ENCODE peak calls at places on chromosomes 2 and 18, in six cellular contexts. One of them, this sample, is unnamed.

GRCh38 chr18:6401687-6402086 is 13.0 kb downstream of the L3MBTL4 start:
- DNase-seq in heart right ventricle: no peak
- DNase-seq in astrocyte of the spinal cord: no peak
- DNase-seq in GM12865: no peak
- DNase-seq in AG10803: no peak
- DNase-seq in mucosa of descending colon: no peak
- DNase-seq in this sample: no peak

GRCh38 chr18:69961718-69962117 is 14.0 kb upstream of the CD226 start:
- DNase-seq in heart right ventricle: no peak
- DNase-seq in astrocyte of the spinal cord: no peak
- DNase-seq in GM12865: no peak
- DNase-seq in AG10803: no peak
- DNase-seq in mucosa of descending colon: no peak
- DNase-seq in this sample: no peak

GRCh38 chr2:231395188-231396057 is at the start of gene B3GNT7:
- DNase-seq in heart right ventricle: no peak
- DNase-seq in astrocyte of the spinal cord: no peak
- DNase-seq in GM12865: peak; percentile 48
- DNase-seq in AG10803: no peak
- DNase-seq in mucosa of descending colon: peak; percentile 83
- DNase-seq in this sample: no peak

GRCh38 chr2:104790100-104790811 is 63.7 kb upstream of the POU3F3 start:
- DNase-seq in heart right ventricle: no peak
- DNase-seq in astrocyte of the spinal cord: peak; percentile 43
- DNase-seq in GM12865: no peak
- DNase-seq in AG10803: peak; percentile 13
- DNase-seq in mucosa of descending colon: no peak
- DNase-seq in this sample: no peak

GRCh38 chr2:129176375-129176774 is 803.1 kb upstream of the RAB6C start:
- DNase-seq in heart right ventricle: no peak
- DNase-seq in astrocyte of the spinal cord: no peak
- DNase-seq in GM12865: no peak
- DNase-seq in AG10803: no peak
- DNase-seq in mucosa of descending colon: no peak
- DNase-seq in this sample: no peak

GRCh38 chr18:6601241-6601640 is 128.3 kb upstream of the ARHGAP28 start:
- DNase-seq in heart right ventricle: no peak
- DNase-seq in astrocyte of the spinal cord: no peak
- DNase-seq in GM12865: no peak
- DNase-seq in AG10803: no peak
- DNase-seq in mucosa of descending colon: no peak
- DNase-seq in this sample: no peak

GRCh38 chr18:39667905-39668304 is 2102.3 kb upstream of the CELF4 start:
- DNase-seq in heart right ventricle: no peak
- DNase-seq in astrocyte of the spinal cord: peak; percentile 22
- DNase-seq in GM12865: no peak
- DNase-seq in AG10803: peak; percentile 5
- DNase-seq in mucosa of descending colon: no peak
- DNase-seq in this sample: no peak

GRCh38 chr2:6626406-6627012 is 239.2 kb downstream of the CMPK2 start:
- DNase-seq in heart right ventricle: no peak
- DNase-seq in astrocyte of the spinal cord: peak; percentile 3
- DNase-seq in GM12865: no peak
- DNase-seq in AG10803: no peak
- DNase-seq in mucosa of descending colon: no peak
- DNase-seq in this sample: no peak

GRCh38 chr2:205511221-205511620 is 171.1 kb upstream of the NRP2 start:
- DNase-seq in heart right ventricle: no peak
- DNase-seq in astrocyte of the spinal cord: peak; percentile 74
- DNase-seq in GM12865: no peak
- DNase-seq in AG10803: peak; percentile 61
- DNase-seq in mucosa of descending colon: no peak
- DNase-seq in this sample: peak; percentile 70

GRCh38 chr2:50344509-50345106 is 687.3 kb downstream of the NRXN1 start:
- DNase-seq in heart right ventricle: no peak
- DNase-seq in astrocyte of the spinal cord: no peak
- DNase-seq in GM12865: peak; percentile 2
- DNase-seq in AG10803: no peak
- DNase-seq in mucosa of descending colon: no peak
- DNase-seq in this sample: no peak

GRCh38 chr2:225920621-225921020 is 521.1 kb downstream of the NYAP2 start:
- DNase-seq in heart right ventricle: no peak
- DNase-seq in astrocyte of the spinal cord: peak; percentile 71
- DNase-seq in GM12865: no peak
- DNase-seq in AG10803: peak; percentile 4
- DNase-seq in mucosa of descending colon: no peak
- DNase-seq in this sample: no peak

GRCh38 chr18:68822926-68823325 is 25.0 kb downstream of the CCDC102B start:
- DNase-seq in heart right ventricle: no peak
- DNase-seq in astrocyte of the spinal cord: no peak
- DNase-seq in GM12865: no peak
- DNase-seq in AG10803: no peak
- DNase-seq in mucosa of descending colon: no peak
- DNase-seq in this sample: no peak
- TF ChIP-seq CTCF in heart right ventricle: no peak
- TF ChIP-seq CTCF in astrocyte of the spinal cord: no peak
- TF ChIP-seq CTCF in GM12865: no peak
- TF ChIP-seq CTCF in AG10803: no peak
- TF ChIP-seq CTCF in mucosa of descending colon: no peak
- TF ChIP-seq CTCF in this sample: no peak

GRCh38 chr2:237129625-237130263 is 44.1 kb downstream of the COPS8 start:
- DNase-seq in heart right ventricle: no peak
- DNase-seq in astrocyte of the spinal cord: no peak
- DNase-seq in GM12865: no peak
- DNase-seq in AG10803: no peak
- DNase-seq in mucosa of descending colon: no peak
- DNase-seq in this sample: no peak
- H3K4me3 ChIP-seq in heart right ventricle: no peak overlapping the region
- H3K4me3 ChIP-seq in astrocyte of the spinal cord: no peak overlapping the region
- H3K4me3 ChIP-seq in GM12865: no peak overlapping the region
- H3K4me3 ChIP-seq in AG10803: no peak overlapping the region
- H3K4me3 ChIP-seq in mucosa of descending colon: no peak overlapping the region
- H3K4me3 ChIP-seq in this sample: no peak overlapping the region

GRCh38 chr2:156574112-156574511 is 137.9 kb downstream of the GPD2 start:
- DNase-seq in heart right ventricle: no peak
- DNase-seq in astrocyte of the spinal cord: no peak
- DNase-seq in GM12865: no peak
- DNase-seq in AG10803: no peak
- DNase-seq in mucosa of descending colon: no peak
- DNase-seq in this sample: no peak
- TF ChIP-seq CTCF in heart right ventricle: no peak
- TF ChIP-seq CTCF in astrocyte of the spinal cord: no peak
- TF ChIP-seq CTCF in GM12865: no peak
- TF ChIP-seq CTCF in AG10803: no peak
- TF ChIP-seq CTCF in mucosa of descending colon: no peak
- TF ChIP-seq CTCF in this sample: no peak

DNA sequence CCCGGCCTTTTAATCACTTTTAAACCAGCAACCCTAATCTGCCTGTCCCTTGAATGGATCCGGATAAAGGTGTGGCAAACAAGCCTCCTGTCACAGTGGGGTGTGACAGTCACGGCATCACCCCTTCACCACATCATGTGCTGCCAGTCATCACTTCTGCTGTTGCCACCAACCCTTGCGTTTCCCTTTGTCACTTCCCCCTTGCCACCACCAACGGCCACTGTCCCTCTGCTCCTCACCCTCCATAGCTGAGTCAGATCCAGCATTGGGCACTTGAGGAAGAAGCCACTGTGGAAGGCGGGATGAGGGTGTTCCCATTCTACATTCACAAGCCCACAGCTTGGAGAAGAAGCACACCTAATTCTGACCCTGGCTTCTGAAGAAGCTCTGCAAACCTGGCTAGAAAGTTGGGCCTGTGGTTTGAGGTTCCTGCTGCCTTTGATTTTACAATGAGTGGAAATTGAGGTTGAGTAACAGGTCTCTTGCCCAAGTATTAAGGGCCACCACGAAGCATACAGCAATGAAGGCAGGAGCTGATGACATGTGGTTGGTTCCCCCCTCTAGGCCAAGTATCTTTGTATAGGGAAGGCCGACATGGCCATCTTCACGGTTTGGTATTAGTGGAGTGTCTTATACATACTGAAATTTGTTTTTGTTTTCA is 22.9 kb upstream of the DARS1 start:
- DNase-seq in heart right ventricle: peak; percentile 33
- DNase-seq in astrocyte of the spinal cord: no peak
- DNase-seq in GM12865: peak; percentile 45
- DNase-seq in AG10803: no peak
- DNase-seq in mucosa of descending colon: peak; percentile 34
- DNase-seq in this sample: no peak
- H3K4me3 ChIP-seq in heart right ventricle: no peak overlapping the region
- H3K4me3 ChIP-seq in astrocyte of the spinal cord: no peak overlapping the region
- H3K4me3 ChIP-seq in GM12865: no peak overlapping the region
- H3K4me3 ChIP-seq in AG10803: no peak overlapping the region
- H3K4me3 ChIP-seq in mucosa of descending colon: no peak overlapping the region
- H3K4me3 ChIP-seq in this sample: no peak overlapping the region

GRCh38 chr18:62226047-62226446 is 39.0 kb downstream of the RELCH start:
- DNase-seq in heart right ventricle: no peak
- DNase-seq in astrocyte of the spinal cord: no peak
- DNase-seq in GM12865: no peak
- DNase-seq in AG10803: no peak
- DNase-seq in mucosa of descending colon: no peak
- DNase-seq in this sample: no peak
- TF ChIP-seq CTCF in heart right ventricle: no peak
- TF ChIP-seq CTCF in astrocyte of the spinal cord: no peak
- TF ChIP-seq CTCF in GM12865: no peak
- TF ChIP-seq CTCF in AG10803: no peak
- TF ChIP-seq CTCF in mucosa of descending colon: no peak
- TF ChIP-seq CTCF in this sample: no peak

GRCh38 chr18:44915213-44915612 is 234.5 kb downstream of the SETBP1 start:
- DNase-seq in heart right ventricle: no peak
- DNase-seq in astrocyte of the spinal cord: no peak
- DNase-seq in GM12865: no peak
- DNase-seq in AG10803: no peak
- DNase-seq in mucosa of descending colon: no peak
- DNase-seq in this sample: no peak
- H3K4me3 ChIP-seq in heart right ventricle: no peak overlapping the region
- H3K4me3 ChIP-seq in astrocyte of the spinal cord: no peak overlapping the region
- H3K4me3 ChIP-seq in GM12865: no peak overlapping the region
- H3K4me3 ChIP-seq in AG10803: no peak overlapping the region
- H3K4me3 ChIP-seq in mucosa of descending colon: no peak overlapping the region
- H3K4me3 ChIP-seq in this sample: no peak overlapping the region

GRCh38 chr2:383173-383572 is 95.3 kb upstream of the ALKAL2 start:
- DNase-seq in heart right ventricle: no peak
- DNase-seq in astrocyte of the spinal cord: no peak
- DNase-seq in GM12865: no peak
- DNase-seq in AG10803: no peak
- DNase-seq in mucosa of descending colon: no peak
- DNase-seq in this sample: no peak
- TF ChIP-seq CTCF in heart right ventricle: no peak
- TF ChIP-seq CTCF in astrocyte of the spinal cord: no peak
- TF ChIP-seq CTCF in GM12865: no peak
- TF ChIP-seq CTCF in AG10803: no peak
- TF ChIP-seq CTCF in mucosa of descending colon: no peak
- TF ChIP-seq CTCF in this sample: no peak

GRCh38 chr2:119155633-119156032 is 2.9 kb downstream of the C1QL2 start:
- DNase-seq in heart right ventricle: no peak
- DNase-seq in astrocyte of the spinal cord: no peak
- DNase-seq in GM12865: no peak
- DNase-seq in AG10803: no peak
- DNase-seq in mucosa of descending colon: no peak
- DNase-seq in this sample: no peak
- H3K4me3 ChIP-seq in heart right ventricle: no peak overlapping the region
- H3K4me3 ChIP-seq in astrocyte of the spinal cord: no peak overlapping the region
- H3K4me3 ChIP-seq in GM12865: no peak overlapping the region
- H3K4me3 ChIP-seq in AG10803: no peak overlapping the region
- H3K4me3 ChIP-seq in mucosa of descending colon: no peak overlapping the region
- H3K4me3 ChIP-seq in this sample: no peak overlapping the region

GRCh38 chr2:141770511-141770910 is 360.3 kb downstream of the LRP1B start:
- DNase-seq in heart right ventricle: no peak
- DNase-seq in astrocyte of the spinal cord: no peak
- DNase-seq in GM12865: no peak
- DNase-seq in AG10803: no peak
- DNase-seq in mucosa of descending colon: no peak
- DNase-seq in this sample: no peak
- TF ChIP-seq CTCF in heart right ventricle: no peak
- TF ChIP-seq CTCF in astrocyte of the spinal cord: no peak
- TF ChIP-seq CTCF in GM12865: no peak
- TF ChIP-seq CTCF in AG10803: no peak
- TF ChIP-seq CTCF in mucosa of descending colon: no peak
- TF ChIP-seq CTCF in this sample: no peak